ENCODE peak calls at places on chromosomes 13 and 19, in eight cellular contexts. V is AG04450, M is colonic mucosa, R is fibroblast of lung, Z is neural progenitor cell, Q is psoas muscle, J is endodermal cell, S is tibial artery. E is an unnamed sample. For H3K9me3, the result is how much of the 10 kb centered on the place peaks cover.

GRCh38 chr19:38917516-38917915 is 5.5 kb upstream of the CCER2 start:
- DNase-seq in V (no peak), M (no peak), R (no peak), Z (no peak), Q (no peak), J (no peak), S (peak), E (no peak)

GRCh38 chr19:29285878-29286277 is 72.9 kb upstream of the UQCRFS1 start:
- DNase-seq in V (no peak), M (no peak), R (no peak), Z (peak), Q (no peak), J (peak), S (peak), E (no peak)

GRCh38 chr19:8108560-8109445 is 40.6 kb downstream of the FBN3 start:
- DNase-seq in V (no peak), M (no peak), R (no peak), Z (no peak), Q (no peak), J (no peak), S (no peak), E (no peak)

GRCh38 chr19:8377598-8377997 is 12.6 kb upstream of the RAB11B start:
- DNase-seq in V (no peak), M (no peak), R (no peak), Z (no peak), Q (no peak), J (no peak), S (no peak), E (no peak)

GRCh38 chr19:35332817-35333216 is 3.8 kb downstream of the CD22 start:
- DNase-seq in V (no peak), M (no peak), R (no peak), Z (no peak), Q (no peak), J (no peak), S (no peak), E (peak)

GRCh38 chr19:28307963-28308362 is 905.0 kb downstream of the UQCRFS1 start:
- DNase-seq in V (no peak), M (no peak), R (no peak), Z (no peak), Q (no peak), J (no peak), S (no peak), E (no peak)

GRCh38 chr13:35768551-35768950 is 292.1 kb upstream of the MAB21L1 start:
- DNase-seq in V (no peak), M (no peak), R (peak), Z (no peak), Q (no peak), J (no peak), S (no peak), E (no peak)

GRCh38 chr19:38544569-38545315 is 73.0 kb downstream of the MAP4K1 start:
- DNase-seq in V (peak), M (no peak), R (peak), Z (peak), Q (no peak), J (no peak), S (no peak), E (peak)

GRCh38 chr19:38891791-38892190 is 7.6 kb downstream of the SIRT2 start:
- DNase-seq in V (no peak), M (no peak), R (no peak), Z (no peak), Q (no peak), J (peak), S (no peak), E (no peak)

DNA sequence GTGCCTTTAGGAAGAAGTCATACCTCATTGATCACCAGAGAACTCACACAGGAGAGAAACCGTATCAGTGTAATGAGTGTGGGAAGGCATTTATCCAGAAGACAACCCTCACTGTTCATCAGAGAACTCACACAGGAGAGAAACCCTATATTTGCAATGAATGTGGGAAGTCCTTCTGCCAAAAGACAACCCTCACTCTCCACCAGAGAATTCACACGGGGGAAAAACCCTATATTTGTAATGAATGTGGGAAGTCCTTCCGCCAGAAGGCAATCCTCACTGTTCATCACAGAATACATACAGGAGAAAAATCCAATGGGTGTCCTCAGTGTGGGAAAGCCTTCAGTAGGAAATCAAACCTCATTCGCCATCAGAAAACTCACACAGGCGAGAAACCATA is 21.9 kb downstream of the ZNF382 start:
- DNase-seq in V (no peak), M (no peak), R (no peak), Z (no peak), Q (no peak), J (no peak), S (no peak), E (no peak)
- H3K4me3 ChIP-seq in V (no peak), M (no peak), R (no peak), Z (no peak), Q (no peak), J (peak), S (no peak), E (no peak)

GRCh38 chr19:13579388-13580060 is 73.2 kb upstream of the CACNA1A start:
- DNase-seq in V (peak), M (no peak), R (peak), Z (no peak), Q (no peak), J (no peak), S (no peak), E (no peak)

GRCh38 chr19:13583753-13584152 is 77.5 kb upstream of the CACNA1A start:
- DNase-seq in V (no peak), M (no peak), R (no peak), Z (no peak), Q (no peak), J (no peak), S (no peak), E (no peak)

GRCh38 chr19:13585512-13585911 is 79.2 kb upstream of the CACNA1A start:
- DNase-seq in V (no peak), M (no peak), R (no peak), Z (no peak), Q (no peak), J (no peak), S (no peak), E (no peak)

GRCh38 chr19:13583114-13583513 is 76.8 kb upstream of the CACNA1A start:
- DNase-seq in V (no peak), M (no peak), R (no peak), Z (no peak), Q (no peak), J (no peak), S (no peak), E (no peak)
- H3K27ac ChIP-seq in V (no peak), M (no peak), R (no peak), Z (no peak), Q (no peak), J (no peak), S (no peak), E (no peak)

DNA sequence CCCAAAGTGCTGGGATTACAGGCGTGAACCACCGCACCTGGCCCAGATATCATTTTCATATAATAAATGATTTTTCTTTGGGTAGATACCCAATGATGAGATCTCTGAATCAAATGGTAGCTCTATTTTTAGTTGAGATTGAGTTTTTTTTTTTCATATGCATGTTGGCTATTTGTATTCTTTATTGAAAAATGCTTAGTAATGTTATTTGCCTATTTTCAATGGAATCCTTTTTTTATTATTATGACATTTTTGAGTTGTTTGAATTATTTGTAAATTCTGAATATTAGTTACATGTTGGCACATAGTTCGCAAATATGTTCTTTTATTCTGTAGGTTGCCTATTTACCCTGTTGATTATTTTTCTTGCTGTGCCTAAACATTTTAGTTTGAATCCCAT is 55.8 kb downstream of the ZNF254 start:
- DNase-seq in V (no peak), M (no peak), R (no peak), Z (no peak), Q (no peak), J (no peak), S (no peak), E (no peak)
- H3K9me3 ChIP-seq in V (under half), M (under half), R (under half), Z (under half), Q (under half), J (half or more), S (under half), E (under half)

GRCh38 chr19:1750343-1751021 is 2.8 kb upstream of the ONECUT3 start:
- DNase-seq in V (no peak), M (no peak), R (no peak), Z (no peak), Q (no peak), J (no peak), S (no peak), E (no peak)
- H3K4me3 ChIP-seq in V (no peak), M (no peak), R (no peak), Z (no peak), Q (no peak), J (no peak), S (no peak), E (no peak)

DNA sequence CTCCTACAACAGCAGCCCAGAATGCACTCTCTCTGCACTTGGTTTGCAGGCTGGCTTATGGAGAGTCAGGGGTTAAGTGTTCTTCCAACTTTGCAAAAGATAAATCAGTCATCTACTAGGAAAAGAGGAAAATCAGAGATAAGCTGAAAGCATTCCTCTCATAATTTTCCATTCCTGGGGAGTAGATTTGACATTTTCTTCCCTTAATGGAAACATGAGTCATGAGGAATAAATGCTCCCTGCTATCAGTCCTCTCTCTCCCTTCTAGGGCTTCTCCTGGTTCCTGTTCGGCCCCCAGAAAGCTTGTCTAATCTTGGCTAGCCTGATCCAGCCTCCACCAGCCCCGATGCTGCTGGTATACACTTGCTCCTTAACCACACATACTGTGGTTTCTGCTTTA is 28.4 kb upstream of the ENOX1 start:
- DNase-seq in V (peak), M (no peak), R (peak), Z (no peak), Q (no peak), J (no peak), S (no peak), E (no peak)
- H3K27ac ChIP-seq in V (peak), M (no peak), R (no peak), Z (no peak), Q (no peak), J (no peak), S (no peak), E (no peak)

E was measured in naive thymus-derived CD4-positive, alpha-beta T cell.